ENCODE peak calls at places on chromosome 18, in seven cellular contexts. D is dorsolateral prefrontal cortex; H is CD4-positive, alpha-beta T cell; K is ovary; J is RWPE1; X is mucosa of descending colon; N is adrenal gland. C is an unnamed sample.

GRCh38 chr18:46152436-46152807 is 48.2 kb downstream of the HAUS1 start:
- DNase-seq in D (no peak), J (peak), N (peak), X (no peak), K (no peak), H (no peak), C (no peak)

GRCh38 chr18:29840101-29840500 is 1202.4 kb downstream of the DSC3 start:
- DNase-seq in N (no peak), H (no peak), J (peak), D (no peak), X (no peak), K (no peak), C (no peak)

GRCh38 chr18:28657836-28658410 is 481.0 kb upstream of the CDH2 start:
- DNase-seq in J (peak), X (no peak), N (no peak), D (no peak), H (no peak), K (no peak), C (no peak)

GRCh38 chr18:36229188-36229587 is 41.9 kb downstream of the MOCOS start:
- DNase-seq in K (no peak), J (no peak), N (no peak), D (no peak), H (no peak), X (no peak), C (no peak)

GRCh38 chr18:39786477-39786876 is 2168.6 kb upstream of the PIK3C3 start:
- DNase-seq in N (no peak), J (no peak), X (no peak), H (no peak), K (no peak), D (no peak), C (no peak)

GRCh38 chr18:2529154-2529553 is 42.2 kb downstream of the METTL4 start:
- DNase-seq in X (no peak), J (no peak), D (no peak), H (no peak), K (no peak), N (no peak), C (no peak)

GRCh38 chr18:35695384-35695783 is 113.8 kb downstream of the GALNT1 start:
- DNase-seq in J (no peak), X (no peak), K (no peak), H (no peak), D (no peak), N (no peak), C (no peak)

GRCh38 chr18:12593861-12594260 is 64.0 kb downstream of the SPIRE1 start:
- DNase-seq in N (no peak), H (no peak), K (no peak), J (no peak), D (no peak), X (no peak), C (no peak)

GRCh38 chr18:75854808-75855207 is 427.3 kb upstream of the SMIM21 start:
- DNase-seq in J (no peak), D (no peak), X (no peak), K (no peak), N (no peak), H (no peak), C (no peak)

GRCh38 chr18:10530852-10531251 is 5.0 kb downstream of the NAPG start:
- DNase-seq in H (no peak), N (peak), D (no peak), J (peak), X (no peak), K (no peak), C (no peak)

GRCh38 chr18:22697561-22697960 is 235.6 kb upstream of the RBBP8 start:
- DNase-seq in K (no peak), H (no peak), J (no peak), X (no peak), N (no peak), D (no peak), C (no peak)